ENCODE peak calls at places on chromosome 20, in seven cellular contexts. N, V, Z, G, D, U and K are unnamed samples.

GRCh38 chr20:46438156-46438750 is 31.8 kb upstream of the ELMO2 start:
- DNase-seq in V (peak; percentile 7), U (peak; percentile 52), N (no peak), G (peak; percentile 67), Z (no peak), D (no peak), K (peak; percentile 34)

GRCh38 chr20:53463101-53463972 is 130.3 kb downstream of the ZNF217 start:
- DNase-seq in G (peak; percentile 23), N (no peak), Z (no peak), V (no peak), U (no peak), D (no peak), K (no peak)

GRCh38 chr20:44407402-44408184 is 52.1 kb downstream of the HNF4A start:
- DNase-seq in G (peak; percentile 98), Z (no peak), N (no peak), V (no peak), D (no peak), U (peak; percentile 27), K (peak; percentile 20)

GRCh38 chr20:1876975-1877603 is 18.1 kb upstream of the SIRPA start:
- DNase-seq in D (no peak), V (no peak), N (no peak), U (no peak), Z (no peak), G (peak; percentile 78), K (no peak)

GRCh38 chr20:18615020-18615652 is 27.3 kb downstream of the DTD1 start:
- DNase-seq in N (no peak), Z (no peak), G (no peak), D (no peak), V (no peak), U (no peak), K (no peak)

GRCh38 chr20:16701296-16701695 is 28.5 kb upstream of the SNRPB2 start:
- DNase-seq in G (no peak), U (no peak), V (no peak), N (no peak), Z (no peak), D (no peak), K (no peak)

GRCh38 chr20:25538838-25539665 is 46.3 kb downstream of the NINL start:
- DNase-seq in U (no peak), G (no peak), D (no peak), Z (no peak), V (no peak), N (peak; percentile 40), K (no peak)

GRCh38 chr20:2814587-2815051 is at the start of gene C20orf141:
- DNase-seq in Z (no peak), V (no peak), G (peak; percentile 93), N (no peak), U (peak; percentile 100), D (no peak), K (peak; percentile 97)

GRCh38 chr20:44572551-44573500 is 9.6 kb upstream of the PKIG start:
- DNase-seq in N (peak; percentile 66), V (no peak), G (peak; percentile 92), Z (no peak), U (peak; percentile 94), D (no peak), K (peak; percentile 91)

GRCh38 chr20:50380697-50381040 is 129.5 kb upstream of the PTPN1 start:
- DNase-seq in Z (no peak), N (no peak), D (no peak), V (no peak), G (no peak), U (peak; percentile 54), K (peak; percentile 55)

GRCh38 chr20:57594092-57594911 is 25.9 kb downstream of the ZBP1 start:
- DNase-seq in N (peak; percentile 49), V (peak; percentile 59), U (peak; percentile 42), Z (no peak), D (peak; percentile 43), G (peak; percentile 77), K (peak; percentile 30)

GRCh38 chr20:38805502-38805957 is at the start of gene PPP1R16B:
- DNase-seq in D (peak; percentile 74), V (peak; percentile 74), N (peak; percentile 58), U (no peak), Z (peak; percentile 84), G (no peak), K (peak; percentile 19)

GRCh38 chr20:13915244-13915643 is 75.2 kb downstream of the SEL1L2 start:
- DNase-seq in U (no peak), V (no peak), Z (no peak), G (no peak), N (no peak), D (no peak), K (no peak)

GRCh38 chr20:35091808-35092523 is 641 bp downstream of the TRPC4AP start:
- DNase-seq in U (peak; percentile 22), G (peak; percentile 31), D (no peak), Z (no peak), V (peak; percentile 7), N (no peak), K (peak; percentile 31)

GRCh38 chr20:62425281-62426058 is 1.9 kb downstream of the RBBP8NL start:
- DNase-seq in Z (no peak), V (no peak), G (no peak), N (no peak), D (no peak), U (no peak), K (no peak)

GRCh38 chr20:62983210-62983609 is 23.6 kb downstream of the BHLHE23 start:
- DNase-seq in V (no peak), Z (no peak), N (no peak), G (no peak), D (no peak), U (no peak), K (no peak)

GRCh38 chr20:1469925-1470571 is 3.4 kb upstream of the NSFL1C start:
- DNase-seq in V (peak; percentile 13), Z (peak; percentile 50), G (peak; percentile 89), N (peak; percentile 69), D (no peak), U (peak; percentile 100), K (peak; percentile 99)

GRCh38 chr20:6130045-6130444 is 7.2 kb upstream of the FERMT1 start:
- DNase-seq in N (no peak), V (no peak), D (no peak), G (no peak), Z (no peak), U (no peak), K (no peak)

GRCh38 chr20:44433751-44434538 is 41.7 kb upstream of the TTPAL start:
- DNase-seq in G (no peak), D (no peak), Z (no peak), N (no peak), V (no peak), U (no peak), K (no peak)

GRCh38 chr20:47035191-47035590 is 140.5 kb downstream of the EYA2 start:
- DNase-seq in V (no peak), Z (no peak), G (no peak), N (no peak), D (no peak), U (no peak), K (no peak)